ENCODE peak calls at places on chromosomes 11 and 22, in eight cellular contexts. M is GM12892; E is body of pancreas; B is adrenal gland; L is activated naive CD4-positive, alpha-beta T cell; Y is ovary; H is cardiac fibroblast; R is Right ventricle myocardium superior. V is an unnamed sample.

GRCh38 chr11:8213390-8213789 is 44.6 kb upstream of the RIC3 start:
- DNase-seq in E (no peak), M (no peak), Y (no peak), L (no peak), B (no peak), R (no peak), H (no peak), V (no peak)

GRCh38 chr22:26885441-26886261 is 228.3 kb downstream of the MIAT start:
- DNase-seq in E (no peak), R (no peak), M (no peak), H (no peak), Y (no peak), L (no peak), B (no peak), V (no peak)

GRCh38 chr22:39917776-39918493 is 17.1 kb downstream of the GRAP2 start:
- DNase-seq in H (peak; percentile 5), L (no peak), B (no peak), E (no peak), M (no peak), Y (no peak), R (no peak), V (peak; percentile 14)

GRCh38 chr11:61904539-61905048 is 12.8 kb downstream of the RAB3IL1 start:
- DNase-seq in E (peak; percentile 77), B (no peak), H (no peak), R (no peak), Y (no peak), L (no peak), M (no peak), V (no peak)

GRCh38 chr11:18600915-18601569 is 1.5 kb downstream of the MISFA start:
- DNase-seq in B (no peak), M (no peak), H (no peak), Y (no peak), R (no peak), L (no peak), E (no peak), V (no peak)

GRCh38 chr11:114259124-114259526 is 37.1 kb upstream of the NNMT start:
- DNase-seq in L (no peak), H (no peak), E (peak; percentile 75), M (no peak), R (peak; percentile 71), B (peak; percentile 49), Y (no peak), V (no peak)

GRCh38 chr22:46417769-46418168 is 82.3 kb downstream of the TRMU start:
- DNase-seq in E (no peak), H (peak; percentile 6), L (no peak), M (no peak), R (no peak), B (no peak), Y (no peak), V (no peak)

GRCh38 chr22:46303347-46303965 is 6.8 kb downstream of the GTSE1 start:
- DNase-seq in L (no peak), R (no peak), E (no peak), M (no peak), B (no peak), Y (no peak), H (no peak), V (no peak)

GRCh38 chr11:75453916-75454655 is 21.1 kb upstream of the KLHL35 start:
- DNase-seq in B (no peak), H (peak; percentile 74), L (no peak), E (no peak), R (no peak), Y (no peak), M (no peak), V (no peak)

V was measured in SK-N-SH.